ENCODE peak calls at places on chromosomes 4 and X, in nine cellular contexts. L is brain pericyte; O is epithelial cell of prostate; A is fibroblast of lung; D is mesendoderm; H is activated CD4-positive, alpha-beta memory T cell treated with anti-CD3 and anti-CD28 coated beads, Interleukin-2, amount 10 ng/mL, durations not matched to agents 7 days and 5 days; G is stimulated activated CD8-positive, alpha-beta memory T cell treated with anti-CD3 and anti-CD28 coated beads, Interleukin-4, amount 100 ng/mL, for 24 hours; M is IMR-90; S is PC-3. J is an unnamed sample.

GRCh38 chr4:108427946-108428345 is 192.4 kb upstream of the RPL34 start:
- DNase-seq in L (no peak), O (no peak), A (no peak), D (no peak), H (no peak), G (no peak), M (peak; percentile 53), S (no peak), J (no peak)

GRCh38 chrX:47745386-47745785 is 86.4 kb upstream of the UXT start:
- DNase-seq in L (no peak), O (no peak), A (no peak), D (no peak), H (no peak), G (no peak), M (no peak), S (no peak), J (no peak)

GRCh38 chr4:185212566-185212965 is 3.2 kb downstream of the SNX25 start:
- DNase-seq in L (no peak), O (no peak), A (peak; percentile 43), D (peak; percentile 33), H (no peak), G (no peak), M (peak; percentile 69), S (no peak), J (no peak)

GRCh38 chrX:38260231-38260630 is 39.6 kb upstream of the SRPX start:
- DNase-seq in L (no peak), O (no peak), A (no peak), D (peak; percentile 65), H (no peak), G (no peak), M (peak; percentile 11), S (peak; percentile 64), J (no peak)

GRCh38 chrX:95764972-95765451 is 919.6 kb upstream of the DIAPH2 start:
- DNase-seq in L (no peak), O (no peak), A (peak; percentile 1), D (peak; percentile 72), H (no peak), G (no peak), M (peak; percentile 23), S (peak; percentile 67), J (no peak)

GRCh38 chr4:144547678-144548298 is 98.2 kb upstream of the HHIP start:
- DNase-seq in L (no peak), O (no peak), A (no peak), D (no peak), H (no peak), G (no peak), M (no peak), S (no peak), J (no peak)

GRCh38 chr4:67713531-67714247 is 12.7 kb upstream of the UBA6 start:
- DNase-seq in L (no peak), O (no peak), A (peak; percentile 56), D (peak; percentile 51), H (no peak), G (no peak), M (peak; percentile 79), S (peak; percentile 82), J (no peak)

GRCh38 chr4:6802050-6802449 is 19.5 kb downstream of the KIAA0232 start:
- DNase-seq in L (no peak), O (no peak), A (peak; percentile 29), D (no peak), H (no peak), G (no peak), M (peak; percentile 12), S (peak; percentile 16), J (no peak)

GRCh38 chr4:2258091-2259035 is 3.5 kb downstream of the MXD4 start:
- DNase-seq in L (no peak), O (no peak), A (no peak), D (no peak), H (peak; percentile 15), G (no peak), M (no peak), S (no peak), J (no peak)

GRCh38 chr4:57124145-57124544 is 14.0 kb upstream of the IGFBP7 start:
- DNase-seq in L (no peak), O (no peak), A (no peak), D (no peak), H (no peak), G (no peak), M (no peak), S (no peak), J (no peak)